ENCODE peak calls at places on chromosomes 6 and 20, in six cellular contexts. T is astrocyte of the spinal cord, R is body of pancreas, Z is epithelial cell of esophagus, L is coronary artery, G is BE2C. M is an unnamed sample.

GRCh38 chr6:148080311-148080710 is 262.3 kb upstream of the SASH1 start:
- DNase-seq in T (no peak), R (no peak), Z (no peak), L (no peak), G (no peak), M (no peak)

GRCh38 chr6:4345543-4345942 is 210.2 kb upstream of the ECI2 start:
- DNase-seq in T (no peak), R (no peak), Z (no peak), L (no peak), G (no peak), M (no peak)

GRCh38 chr6:106750146-106750900 is 120.9 kb downstream of the QRSL1 start:
- DNase-seq in T (no peak), R (no peak), Z (peak), L (no peak), G (no peak), M (no peak)

GRCh38 chr6:32085759-32086458 is 23.2 kb downstream of the TNXB start:
- DNase-seq in T (no peak), R (no peak), Z (no peak), L (no peak), G (no peak), M (no peak)

GRCh38 chr20:16129411-16129810 is 443.8 kb downstream of the KIF16B start:
- DNase-seq in T (no peak), R (no peak), Z (no peak), L (no peak), G (no peak), M (no peak)

GRCh38 chr6:88165877-88166492 is at the start of gene CNR1:
- DNase-seq in T (no peak), R (peak), Z (peak), L (no peak), G (peak), M (peak)

GRCh38 chr6:68238097-68238597 is 396.9 kb upstream of the ADGRB3 start:
- DNase-seq in T (peak), R (no peak), Z (peak), L (no peak), G (no peak), M (peak)

GRCh38 chr20:34058831-34059230 is 53.2 kb downstream of the EIF2S2 start:
- DNase-seq in T (peak), R (no peak), Z (no peak), L (no peak), G (no peak), M (no peak)

GRCh38 chr6:35080016-35080680 is 61.0 kb downstream of the TCP11 start:
- DNase-seq in T (no peak), R (no peak), Z (no peak), L (peak), G (no peak), M (no peak)

GRCh38 chr20:16701296-16701695 is 28.5 kb upstream of the SNRPB2 start:
- DNase-seq in T (no peak), R (no peak), Z (peak), L (no peak), G (peak), M (peak)

GRCh38 chr6:20400476-20401402 is 940 bp upstream of the E2F3 start:
- DNase-seq in T (peak), R (peak), Z (peak), L (no peak), G (peak), M (peak)

GRCh38 chr6:35955071-35955470 is 34.2 kb upstream of the SRPK1 start:
- DNase-seq in T (no peak), R (no peak), Z (peak), L (no peak), G (no peak), M (no peak)

GRCh38 chr6:170291271-170292110 is 613 bp upstream of the DLL1 start:
- DNase-seq in T (no peak), R (no peak), Z (peak), L (peak), G (peak), M (no peak)

GRCh38 chr20:6731951-6732580 is 35.4 kb upstream of the BMP2 start:
- DNase-seq in T (no peak), R (peak), Z (no peak), L (no peak), G (no peak), M (no peak)

GRCh38 chr20:42941629-42942028 is 248.1 kb downstream of the PTPRT start:
- DNase-seq in T (no peak), R (no peak), Z (no peak), L (peak), G (no peak), M (no peak)

DNA sequence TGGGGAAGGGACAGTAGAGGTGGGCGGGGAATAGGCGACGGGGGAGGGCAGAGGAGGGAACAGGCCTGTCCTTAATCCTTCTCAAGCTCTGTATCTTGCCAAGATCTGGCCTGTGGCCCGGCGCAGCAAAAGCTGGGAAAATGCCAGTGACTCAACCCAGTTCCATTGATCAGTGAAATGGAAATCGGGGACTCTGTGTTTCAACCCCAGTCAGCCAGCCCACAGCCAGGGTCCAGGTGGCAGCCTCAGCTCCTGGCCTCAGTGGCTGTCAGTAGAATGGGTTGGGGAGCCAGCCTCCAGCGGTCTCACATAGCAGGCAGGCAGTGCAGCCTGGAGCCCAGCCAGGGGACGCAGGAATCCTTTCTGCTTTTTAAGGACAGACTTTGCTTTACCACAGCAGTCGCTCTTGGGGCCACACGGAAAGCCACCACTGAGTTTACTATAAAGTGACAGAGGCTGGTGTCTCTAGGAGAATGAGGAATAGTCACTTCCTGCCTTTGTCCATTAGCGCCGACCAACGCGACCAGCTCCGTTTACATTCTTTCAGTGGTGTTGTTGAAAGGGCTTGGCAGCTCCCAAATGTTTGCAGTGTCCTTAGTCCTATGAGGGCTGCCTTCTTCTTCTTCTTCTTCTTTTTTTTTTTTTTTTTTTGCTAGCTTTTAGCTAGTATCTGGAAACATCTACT is 128.1 kb downstream of the RIN2 start:
- DNase-seq in T (no peak), R (peak), Z (peak), L (no peak), G (no peak), M (peak)
- H3K4me3 ChIP-seq in T (no peak), R (no peak), Z (no peak), L (peak), G (no peak), M (peak)

DNA sequence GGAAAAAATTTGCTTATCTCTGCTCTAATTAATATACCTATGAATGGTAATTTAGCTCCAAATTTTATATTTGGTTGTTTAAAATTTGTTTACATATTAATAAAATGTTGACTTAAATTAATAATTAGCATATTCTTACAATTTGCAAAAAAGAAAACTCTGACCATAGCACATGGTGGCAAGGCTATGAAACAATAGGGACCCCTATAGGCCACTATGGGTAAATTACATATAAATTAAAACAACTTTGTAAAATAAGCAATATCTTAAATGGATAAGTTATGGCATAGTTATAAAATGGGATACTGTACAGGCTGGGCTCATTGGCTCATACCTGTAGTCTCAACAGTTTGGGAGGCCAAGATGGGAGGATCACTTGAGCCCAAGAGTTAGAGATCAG is 76.0 kb downstream of the MKKS start:
- DNase-seq in T (no peak), R (no peak), Z (no peak), L (no peak), G (no peak), M (peak)
- TF ChIP-seq CTCF in T (peak), R (no peak), Z (peak), L (no peak), G (peak), M (peak)

DNA sequence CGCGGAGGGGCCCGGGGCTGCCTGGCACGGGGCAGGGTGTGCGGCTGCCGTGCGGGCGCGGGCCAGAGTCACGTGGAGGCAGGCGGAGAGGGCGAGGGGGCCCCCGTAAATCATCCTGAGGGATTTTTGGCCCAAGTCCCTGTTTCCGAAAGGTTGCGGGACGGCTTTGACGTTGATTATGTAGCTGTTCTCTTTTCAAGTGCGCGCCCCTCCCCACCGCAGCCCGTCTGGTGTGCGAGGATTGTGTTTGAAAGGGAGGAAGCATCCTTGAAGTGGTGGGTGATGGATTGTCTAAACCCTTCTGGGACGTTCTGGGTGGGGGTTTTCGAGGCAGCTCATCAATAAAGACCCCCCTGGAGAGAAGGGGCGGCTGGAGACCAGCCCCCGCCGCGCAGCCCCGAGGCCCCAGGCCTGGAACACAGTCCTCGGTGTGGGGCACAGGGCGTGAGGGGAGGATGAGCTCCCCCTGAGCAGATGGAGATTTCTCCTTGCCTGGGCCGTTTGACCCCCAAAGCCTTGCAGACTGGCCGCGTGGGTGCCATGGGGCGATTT is 7.0 kb upstream of the FOXF2 start:
- DNase-seq in T (no peak), R (no peak), Z (no peak), L (peak), G (no peak), M (no peak)
- H3K4me3 ChIP-seq in T (no peak), R (no peak), Z (no peak), L (peak), G (no peak), M (no peak)

GRCh38 chr6:80433666-80434025 is 327.2 kb downstream of the BCKDHB start:
- DNase-seq in T (no peak), R (no peak), Z (no peak), L (no peak), G (no peak), M (no peak)
- TF ChIP-seq CTCF in T (no peak), R (no peak), Z (no peak), L (no peak), G (no peak), M (no peak)

GRCh38 chr6:28825732-28826293 is 98.0 kb downstream of the TRIM27 start:
- DNase-seq in T (no peak), R (no peak), Z (no peak), L (no peak), G (no peak), M (no peak)
- H3K4me3 ChIP-seq in T (no peak), R (no peak), Z (peak), L (no peak), G (no peak), M (no peak)

GRCh38 chr6:56772737-56773184 is 130.1 kb upstream of the DST start:
- DNase-seq in T (peak), R (no peak), Z (peak), L (no peak), G (no peak), M (peak)
- TF ChIP-seq CTCF in T (peak), R (no peak), Z (peak), L (no peak), G (no peak), M (no peak)

GRCh38 chr20:44969320-44969879 is 3.1 kb downstream of the STK4 start:
- DNase-seq in T (no peak), R (no peak), Z (peak), L (no peak), G (no peak), M (no peak)
- H3K4me3 ChIP-seq in T (no peak), R (no peak), Z (no peak), L (no peak), G (no peak), M (no peak)

GRCh38 chr6:132304891-132305305 is 96.4 kb downstream of the MOXD1 start:
- DNase-seq in T (no peak), R (no peak), Z (no peak), L (no peak), G (no peak), M (no peak)

GRCh38 chr6:132298344-132298949 is 102.8 kb downstream of the MOXD1 start:
- DNase-seq in T (peak), R (peak), Z (peak), L (no peak), G (peak), M (peak)

DNA sequence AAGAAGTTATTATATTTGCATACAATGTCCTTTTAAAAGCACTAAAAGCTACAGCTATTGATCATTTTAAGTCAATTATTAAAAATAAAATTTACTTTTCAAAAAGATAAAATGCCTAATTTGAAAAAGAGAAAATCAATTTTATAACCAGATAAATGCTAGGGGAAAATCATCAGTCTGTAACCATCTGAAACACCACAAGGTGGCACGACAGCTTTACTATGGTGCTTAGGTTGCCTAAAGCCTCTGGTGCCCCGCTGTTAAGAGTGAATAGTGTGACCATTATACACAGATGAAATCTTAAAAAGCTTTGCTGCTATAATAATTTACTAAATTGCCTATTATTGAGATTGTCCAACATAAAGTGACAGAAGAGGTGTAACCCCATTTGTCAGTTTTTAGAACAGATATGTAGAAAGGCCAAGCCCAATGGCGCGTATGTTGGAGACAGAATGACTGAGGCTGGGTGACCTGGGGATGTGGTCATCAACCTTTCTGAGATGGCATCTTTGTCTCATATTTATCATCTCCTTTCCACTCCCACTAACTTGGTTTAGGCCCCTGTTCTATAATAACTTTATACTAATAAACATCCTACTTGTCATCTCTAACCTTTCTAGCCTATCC is 100.8 kb downstream of the MOXD1 start:
- DNase-seq in T (peak), R (peak), Z (peak), L (no peak), G (peak), M (peak)
- TF ChIP-seq CTCF in T (peak), R (peak), Z (peak), L (peak), G (peak), M (peak)

DNA sequence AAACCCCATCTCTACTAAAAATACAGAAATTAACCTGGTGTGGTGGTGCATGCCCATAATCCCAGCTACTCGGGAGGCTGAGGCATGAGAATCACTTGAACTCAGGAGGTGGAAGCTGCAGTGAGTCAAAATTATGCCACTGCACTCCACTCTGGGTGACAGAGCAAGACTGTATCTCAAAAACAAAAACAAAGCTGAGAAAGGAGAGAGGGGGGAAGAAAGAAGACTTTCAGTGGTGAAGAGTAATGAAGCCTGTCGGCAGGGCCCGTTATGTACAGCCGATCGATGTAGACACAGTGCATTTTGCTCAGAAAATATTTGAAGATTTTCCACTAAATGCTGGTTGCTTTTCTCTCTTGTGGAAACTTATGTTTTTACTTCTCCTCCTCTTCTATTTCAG is 13.8 kb downstream of the VAPB start:
- DNase-seq in T (no peak), R (no peak), Z (no peak), L (no peak), G (no peak), M (no peak)
- H3K4me3 ChIP-seq in T (no peak), R (no peak), Z (no peak), L (no peak), G (no peak), M (no peak)

M was measured in fibroblast of pulmonary artery.